ENCODE peak calls at places on chromosomes 12 and 14, in six cellular contexts. J is cerebellar cortex, F is NCI-H1417 treated with DMSO at 0.1 percent for 48 hours, E is BJ, X is lower leg skin, B is HCT116. P is an unnamed sample.

GRCh38 chr14:73723799-73724621 is 9.8 kb upstream of the PNMA1 start:
- DNase-seq in B (no peak), J (no peak), X (peak; percentile 84), F (no peak), E (peak; percentile 84), P (peak; percentile 86)

GRCh38 chr12:133130808-133131128 is 341 bp downstream of the ZNF10 start:
- DNase-seq in F (peak; percentile 69), E (no peak), X (no peak), B (no peak), J (no peak), P (no peak)

GRCh38 chr12:61891632-61892031 is 368.6 kb upstream of the USP15 start:
- DNase-seq in J (no peak), X (no peak), E (no peak), B (no peak), F (no peak), P (peak; percentile 35)

GRCh38 chr12:66393890-66394289 is 91.6 kb downstream of the HELB start:
- DNase-seq in F (no peak), E (no peak), J (no peak), X (no peak), B (no peak), P (no peak)

GRCh38 chr12:10048531-10048930 is 18.0 kb downstream of the CLEC9A start:
- DNase-seq in E (no peak), X (no peak), F (no peak), J (no peak), B (no peak), P (no peak)

GRCh38 chr12:32455607-32456063 is 56.3 kb downstream of the FGD4 start:
- DNase-seq in X (peak; percentile 27), F (no peak), E (peak; percentile 45), B (peak; percentile 45), J (peak; percentile 63), P (peak; percentile 74)

GRCh38 chr14:76330411-76331327 is 45.3 kb upstream of the ESRRB start:
- DNase-seq in X (no peak), B (no peak), J (no peak), E (no peak), F (no peak), P (no peak)

GRCh38 chr14:78240567-78240966 is 70.4 kb downstream of the NRXN3 start:
- DNase-seq in X (no peak), F (no peak), J (no peak), E (no peak), B (no peak), P (no peak)

GRCh38 chr12:52952082-52952801 is 3.3 kb downstream of the KRT18 start:
- DNase-seq in F (no peak), E (no peak), B (no peak), J (peak; percentile 42), X (no peak), P (no peak)

GRCh38 chr12:108733132-108733531 is 1.8 kb upstream of the CORO1C start:
- DNase-seq in J (no peak), X (no peak), E (no peak), F (no peak), B (no peak), P (no peak)

GRCh38 chr12:10361084-10361483 is 28.8 kb downstream of the KLRK1 start:
- DNase-seq in X (peak; percentile 60), F (no peak), B (no peak), E (no peak), J (no peak), P (no peak)

GRCh38 chr12:34348064-34348463 is 325.8 kb downstream of the ALG10 start:
- DNase-seq in X (no peak), J (no peak), F (no peak), B (no peak), E (no peak), P (no peak)

GRCh38 chr14:65261946-65262345 is 150.6 kb upstream of the FUT8 start:
- DNase-seq in F (no peak), B (no peak), X (no peak), E (no peak), J (no peak), P (no peak)

GRCh38 chr14:67493092-67493717 is 4.7 kb upstream of the TMEM229B start:
- DNase-seq in B (no peak), J (no peak), E (no peak), X (no peak), F (no peak), P (no peak)

GRCh38 chr12:31393004-31393550 is 67.1 kb upstream of the SINHCAF start:
- DNase-seq in X (no peak), F (no peak), B (no peak), J (peak; percentile 98), E (no peak), P (no peak)

GRCh38 chr14:77305696-77306095 is 15.0 kb downstream of the POMT2 start:
- DNase-seq in J (no peak), F (no peak), E (no peak), B (no peak), X (no peak), P (no peak)

GRCh38 chr12:74051848-74052247 is 485.8 kb upstream of the ATXN7L3B start:
- DNase-seq in X (no peak), J (no peak), E (no peak), B (no peak), F (no peak), P (no peak)

GRCh38 chr12:89129471-89129870 is 222.8 kb downstream of the DUSP6 start:
- DNase-seq in B (no peak), E (no peak), X (no peak), F (no peak), J (no peak), P (no peak)